ENCODE peak calls at places on chromosomes 7 and 10, in nine cellular contexts. D is stimulated activated CD4-positive, alpha-beta T cell treated with anti-CD3 and anti-CD28 coated beads, Interleukin-4, amount 100 ng/mL, for 24 hours; P is HuH-7.5; U is immature natural killer cell; C is aorta; N is coronary artery; K is activated T-helper 1 cell treated with anti-CD3 and anti-CD28 coated beads, Interleukin-2, amount 50 U/mL, for 16 hours; Z is hypothalamus; F is activated CD4-positive, alpha-beta T cell treated with anti-CD3 and anti-CD28 coated beads, Interleukin-2, amount 10 ng/mL, durations not matched to agents 7 days and 5 days. I is an unnamed sample.

GRCh38 chr7:47539398-47540052 is 42.4 kb downstream of the TNS3 start:
- DNase-seq in F (no peak), C (peak), D (no peak), K (no peak), Z (no peak), N (no peak), U (no peak), P (peak), I (peak)

GRCh38 chr10:77069020-77069419 is 568.6 kb downstream of the KCNMA1 start:
- DNase-seq in P (no peak), D (no peak), K (no peak), F (no peak), N (no peak), U (no peak), C (no peak), Z (no peak), I (no peak)

GRCh38 chr10:65846949-65847348 is 1078.9 kb upstream of the LRRTM3 start:
- DNase-seq in Z (no peak), C (no peak), K (no peak), U (no peak), P (no peak), N (no peak), F (no peak), D (no peak), I (no peak)

GRCh38 chr10:100265821-100266485 is 1.5 kb downstream of the CWF19L1 start:
- DNase-seq in Z (no peak), N (no peak), K (no peak), P (no peak), D (no peak), F (no peak), C (no peak), U (no peak), I (no peak)

GRCh38 chr10:497289-497688 is 192.2 kb downstream of the DIP2C start:
- DNase-seq in U (no peak), Z (no peak), F (no peak), K (no peak), N (no peak), P (no peak), D (no peak), C (peak), I (no peak)

GRCh38 chr7:43876266-43876665 is 6.9 kb upstream of the MRPS24 start:
- DNase-seq in C (no peak), D (no peak), N (no peak), P (no peak), F (no peak), K (no peak), U (no peak), Z (no peak), I (no peak)

GRCh38 chr10:70192325-70192966 is 22.1 kb upstream of the SAR1A start:
- DNase-seq in K (no peak), P (no peak), D (no peak), N (no peak), F (no peak), C (no peak), Z (no peak), U (no peak), I (no peak)

GRCh38 chr10:541750-542371 is 147.6 kb downstream of the DIP2C start:
- DNase-seq in C (no peak), F (no peak), N (no peak), U (no peak), Z (no peak), D (no peak), P (no peak), K (no peak), I (peak)

GRCh38 chr10:30806824-30807223 is 177.3 kb upstream of the LYZL2 start:
- DNase-seq in Z (no peak), C (no peak), U (no peak), K (no peak), N (no peak), D (no peak), F (no peak), P (no peak), I (no peak)

GRCh38 chr7:149736478-149737360 is 36.7 kb downstream of the ZNF467 start:
- DNase-seq in F (no peak), Z (no peak), K (no peak), N (no peak), D (no peak), C (no peak), U (no peak), P (no peak), I (no peak)

GRCh38 chr10:47015404-47015803 is 104.2 kb downstream of the PTPN20 start:
- DNase-seq in Z (no peak), N (no peak), P (no peak), K (no peak), U (no peak), F (no peak), D (no peak), C (no peak), I (no peak)

GRCh38 chr7:73707045-73707631 is 12.3 kb downstream of the STX1A start:
- DNase-seq in D (no peak), F (peak), Z (no peak), U (no peak), P (no peak), K (no peak), C (no peak), N (no peak), I (peak)

GRCh38 chr7:106957766-106958165 is 86.7 kb upstream of the PRKAR2B start:
- DNase-seq in D (no peak), F (no peak), Z (no peak), C (no peak), U (no peak), P (no peak), N (no peak), K (no peak), I (no peak)

GRCh38 chr10:64286533-64286932 is 765.3 kb downstream of the REEP3 start:
- DNase-seq in N (no peak), K (no peak), Z (no peak), D (no peak), F (no peak), C (no peak), U (no peak), P (no peak), I (no peak)

GRCh38 chr7:117688126-117688525 is 185.1 kb downstream of the CTTNBP2 start:
- DNase-seq in N (no peak), D (no peak), P (no peak), K (no peak), F (no peak), U (no peak), C (no peak), Z (no peak), I (no peak)

GRCh38 chr7:111011500-111011899 is 79.4 kb upstream of the LRRN3 start:
- DNase-seq in P (no peak), C (no peak), F (no peak), K (no peak), U (no peak), D (peak), Z (no peak), N (no peak), I (no peak)

GRCh38 chr10:76026931-76027330 is 595.5 kb downstream of the LRMDA start:
- DNase-seq in Z (no peak), U (no peak), N (no peak), K (no peak), D (no peak), F (no peak), P (no peak), C (no peak), I (no peak)

GRCh38 chr10:94314913-94315545 is 47.7 kb downstream of the NOC3L start:
- DNase-seq in N (no peak), F (no peak), Z (no peak), P (no peak), D (no peak), U (no peak), K (no peak), C (no peak), I (no peak)

GRCh38 chr10:101672536-101672935 is 22.4 kb downstream of the FBXW4 start:
- DNase-seq in U (no peak), P (no peak), F (no peak), K (no peak), Z (no peak), N (no peak), C (no peak), D (no peak), I (no peak)

GRCh38 chr10:89643431-89643811 is 1.6 kb downstream of the PANK1 start:
- DNase-seq in N (no peak), U (no peak), P (no peak), F (no peak), K (no peak), D (no peak), C (no peak), Z (no peak), I (no peak)

GRCh38 chr10:50554381-50554994 is 69.3 kb downstream of the SGMS1 start:
- DNase-seq in K (no peak), Z (no peak), N (no peak), P (no peak), F (no peak), D (no peak), U (no peak), C (no peak), I (no peak)

GRCh38 chr10:101261702-101262101 is 32.4 kb upstream of the LBX1 start:
- DNase-seq in D (no peak), C (no peak), P (no peak), K (no peak), U (no peak), F (no peak), N (no peak), Z (no peak), I (no peak)

GRCh38 chr10:14102056-14102455 is 228.7 kb downstream of the FRMD4A start:
- DNase-seq in C (no peak), K (no peak), P (no peak), Z (no peak), D (no peak), U (no peak), F (no peak), N (no peak), I (no peak)

GRCh38 chr7:101201695-101202602 is 1.1 kb upstream of the MOGAT3 start:
- DNase-seq in N (no peak), D (no peak), C (no peak), Z (no peak), U (no peak), P (peak), K (no peak), F (no peak), I (no peak)

GRCh38 chr7:126700807-126701604 is 551.7 kb downstream of the GRM8 start:
- DNase-seq in K (peak), U (peak), D (peak), C (peak), F (peak), Z (no peak), P (no peak), N (no peak), I (peak)

GRCh38 chr10:103727546-103727963 is 127.8 kb downstream of the SH3PXD2A start:
- DNase-seq in P (no peak), D (no peak), C (no peak), F (no peak), K (no peak), U (no peak), N (no peak), Z (no peak), I (no peak)

GRCh38 chr10:125284875-125285597 is 124.7 kb upstream of the CTBP2 start:
- DNase-seq in K (no peak), D (no peak), Z (no peak), P (no peak), C (no peak), N (no peak), U (no peak), F (no peak), I (peak)

GRCh38 chr7:1675036-1675671 is 5.1 kb downstream of the ELFN1 start:
- DNase-seq in C (peak), N (peak), U (no peak), D (no peak), Z (no peak), K (no peak), P (no peak), F (no peak), I (no peak)

I was measured in ACHN.